ENCODE peak calls at places on chromosomes 16 and 17, in nine cellular contexts. One of them, this sample, is unnamed. For H3K4me1, the result is how much of the 10 kb centered on the place peaks cover.

GRCh38 chr17:3385869-3386816 is at the start of gene OR3A2:
- DNase-seq in stomach: no peak
- DNase-seq in A549: no peak
- DNase-seq in tibial nerve: no peak
- DNase-seq in K562: no peak
- DNase-seq in esophagus squamous epithelium: no peak
- DNase-seq in sigmoid colon: no peak
- DNase-seq in uterus: no peak
- DNase-seq in endothelial cell of umbilical vein: no peak
- DNase-seq in this sample: no peak

GRCh38 chr17:8117367-8117979 is 841 bp downstream of the ALOXE3 start:
- DNase-seq in K562: no peak
- DNase-seq in A549: no peak
- DNase-seq in esophagus squamous epithelium: no peak
- DNase-seq in tibial nerve: no peak
- DNase-seq in uterus: peak
- DNase-seq in stomach: no peak
- DNase-seq in endothelial cell of umbilical vein: no peak
- DNase-seq in sigmoid colon: no peak
- DNase-seq in this sample: no peak

GRCh38 chr16:14629612-14629918 is 495 bp downstream of the PARN start:
- DNase-seq in esophagus squamous epithelium: no peak
- DNase-seq in A549: no peak
- DNase-seq in stomach: no peak
- DNase-seq in tibial nerve: no peak
- DNase-seq in endothelial cell of umbilical vein: peak
- DNase-seq in uterus: no peak
- DNase-seq in K562: no peak
- DNase-seq in sigmoid colon: no peak
- DNase-seq in this sample: no peak

GRCh38 chr17:31674717-31675349 is 184.2 kb downstream of the COPRS start:
- DNase-seq in A549: no peak
- DNase-seq in uterus: no peak
- DNase-seq in esophagus squamous epithelium: no peak
- DNase-seq in sigmoid colon: no peak
- DNase-seq in endothelial cell of umbilical vein: no peak
- DNase-seq in stomach: no peak
- DNase-seq in K562: no peak
- DNase-seq in tibial nerve: no peak
- DNase-seq in this sample: no peak

GRCh38 chr17:83161298-83162034 is 82.1 kb downstream of the METRNL start:
- DNase-seq in stomach: no peak
- DNase-seq in A549: no peak
- DNase-seq in endothelial cell of umbilical vein: no peak
- DNase-seq in esophagus squamous epithelium: no peak
- DNase-seq in uterus: peak
- DNase-seq in tibial nerve: peak
- DNase-seq in K562: no peak
- DNase-seq in sigmoid colon: peak
- DNase-seq in this sample: peak

GRCh38 chr16:4976611-4977145 is 18.5 kb downstream of the SEC14L5 start:
- DNase-seq in endothelial cell of umbilical vein: no peak
- DNase-seq in tibial nerve: no peak
- DNase-seq in K562: no peak
- DNase-seq in stomach: peak
- DNase-seq in A549: no peak
- DNase-seq in sigmoid colon: no peak
- DNase-seq in esophagus squamous epithelium: no peak
- DNase-seq in uterus: no peak
- DNase-seq in this sample: no peak

GRCh38 chr16:27642753-27643152 is 92.8 kb downstream of the KATNIP start:
- DNase-seq in sigmoid colon: no peak
- DNase-seq in esophagus squamous epithelium: no peak
- DNase-seq in uterus: no peak
- DNase-seq in endothelial cell of umbilical vein: no peak
- DNase-seq in tibial nerve: no peak
- DNase-seq in A549: peak
- DNase-seq in stomach: no peak
- DNase-seq in K562: peak
- DNase-seq in this sample: no peak

GRCh38 chr17:27938864-27939263 is 45.7 kb upstream of the LYRM9 start:
- DNase-seq in esophagus squamous epithelium: no peak
- DNase-seq in A549: no peak
- DNase-seq in sigmoid colon: no peak
- DNase-seq in tibial nerve: no peak
- DNase-seq in uterus: no peak
- DNase-seq in endothelial cell of umbilical vein: no peak
- DNase-seq in stomach: no peak
- DNase-seq in K562: no peak
- DNase-seq in this sample: no peak

GRCh38 chr17:41664587-41665565 is 23.8 kb upstream of the EIF1 start:
- DNase-seq in endothelial cell of umbilical vein: no peak
- DNase-seq in A549: no peak
- DNase-seq in esophagus squamous epithelium: no peak
- DNase-seq in K562: no peak
- DNase-seq in sigmoid colon: no peak
- DNase-seq in stomach: no peak
- DNase-seq in tibial nerve: no peak
- DNase-seq in uterus: no peak
- DNase-seq in this sample: no peak

GRCh38 chr17:41666708-41667279 is 21.9 kb upstream of the EIF1 start:
- DNase-seq in stomach: peak
- DNase-seq in sigmoid colon: peak
- DNase-seq in esophagus squamous epithelium: peak
- DNase-seq in endothelial cell of umbilical vein: peak
- DNase-seq in K562: peak
- DNase-seq in tibial nerve: peak
- DNase-seq in A549: peak
- DNase-seq in uterus: peak
- DNase-seq in this sample: peak

GRCh38 chr17:41666336-41666680 is 22.4 kb upstream of the EIF1 start:
- DNase-seq in A549: peak
- DNase-seq in K562: no peak
- DNase-seq in sigmoid colon: peak
- DNase-seq in endothelial cell of umbilical vein: peak
- DNase-seq in tibial nerve: no peak
- DNase-seq in uterus: no peak
- DNase-seq in stomach: no peak
- DNase-seq in esophagus squamous epithelium: no peak
- DNase-seq in this sample: no peak

GRCh38 chr17:41664172-41664457 is 24.6 kb upstream of the EIF1 start:
- DNase-seq in A549: no peak
- DNase-seq in endothelial cell of umbilical vein: no peak
- DNase-seq in stomach: no peak
- DNase-seq in tibial nerve: no peak
- DNase-seq in uterus: no peak
- DNase-seq in K562: no peak
- DNase-seq in sigmoid colon: no peak
- DNase-seq in esophagus squamous epithelium: no peak
- DNase-seq in this sample: no peak

DNA sequence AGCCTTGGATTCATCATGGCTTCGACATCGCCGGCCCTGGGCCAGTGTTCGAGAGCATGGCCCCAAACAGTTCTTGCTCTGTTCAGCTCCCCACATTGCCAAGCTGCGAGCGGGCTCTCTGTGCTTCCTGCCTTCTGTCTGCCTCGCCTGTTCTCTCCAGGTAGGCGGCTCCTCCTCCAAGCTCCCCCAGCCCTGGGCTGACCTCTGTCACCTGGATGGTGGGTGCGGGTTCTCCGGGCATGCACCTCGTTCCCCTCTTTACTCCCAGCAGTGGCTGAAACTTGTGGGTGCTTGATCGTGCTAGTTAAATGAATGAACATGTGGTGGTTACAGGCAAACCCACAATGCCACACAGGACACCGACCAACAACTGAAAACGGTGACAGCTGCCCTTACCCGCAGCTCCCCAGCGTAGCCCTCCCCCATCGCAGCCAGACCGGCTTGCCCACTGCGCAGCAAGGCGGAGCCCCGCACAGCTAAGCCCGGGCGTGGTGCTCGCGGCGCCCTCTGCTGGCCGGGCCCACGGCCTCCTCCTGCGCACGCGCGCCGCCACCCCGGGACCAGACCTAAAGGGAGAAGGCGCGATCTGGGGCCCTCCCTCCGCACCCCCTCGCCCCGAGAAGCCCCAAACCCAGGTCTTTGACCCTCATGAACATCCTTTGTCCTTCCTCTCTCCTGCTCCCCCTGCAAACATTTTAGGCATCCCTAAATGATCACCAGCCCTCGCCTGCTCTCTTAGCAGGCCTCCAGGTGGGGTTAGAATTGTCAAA is 22.9 kb upstream of the EIF1 start:
- DNase-seq in A549: peak
- DNase-seq in sigmoid colon: peak
- DNase-seq in endothelial cell of umbilical vein: peak
- DNase-seq in uterus: peak
- DNase-seq in esophagus squamous epithelium: peak
- DNase-seq in stomach: peak
- DNase-seq in K562: peak
- DNase-seq in tibial nerve: peak
- DNase-seq in this sample: peak
- TF ChIP-seq POLR2A in A549: peak
- TF ChIP-seq POLR2A in sigmoid colon: peak
- TF ChIP-seq POLR2A in endothelial cell of umbilical vein: no peak
- TF ChIP-seq POLR2A in uterus: peak
- TF ChIP-seq POLR2A in esophagus squamous epithelium: peak
- TF ChIP-seq POLR2A in stomach: no peak
- TF ChIP-seq POLR2A in K562: peak
- TF ChIP-seq POLR2A in tibial nerve: peak
- TF ChIP-seq POLR2A in this sample: peak

GRCh38 chr17:78179372-78179771 is 7.5 kb downstream of the TK1 start:
- DNase-seq in endothelial cell of umbilical vein: no peak
- DNase-seq in sigmoid colon: no peak
- DNase-seq in esophagus squamous epithelium: no peak
- DNase-seq in A549: no peak
- DNase-seq in K562: no peak
- DNase-seq in stomach: peak
- DNase-seq in uterus: peak
- DNase-seq in tibial nerve: peak
- DNase-seq in this sample: no peak

GRCh38 chr17:78175643-78175981 is 7.2 kb downstream of the SYNGR2 start:
- DNase-seq in sigmoid colon: no peak
- DNase-seq in esophagus squamous epithelium: no peak
- DNase-seq in uterus: no peak
- DNase-seq in K562: no peak
- DNase-seq in tibial nerve: no peak
- DNase-seq in stomach: no peak
- DNase-seq in A549: no peak
- DNase-seq in endothelial cell of umbilical vein: no peak
- DNase-seq in this sample: no peak

GRCh38 chr17:78174870-78175642 is 6.7 kb downstream of the SYNGR2 start:
- DNase-seq in A549: no peak
- DNase-seq in esophagus squamous epithelium: no peak
- DNase-seq in endothelial cell of umbilical vein: no peak
- DNase-seq in sigmoid colon: no peak
- DNase-seq in tibial nerve: no peak
- DNase-seq in uterus: no peak
- DNase-seq in K562: no peak
- DNase-seq in stomach: peak
- DNase-seq in this sample: no peak

GRCh38 chr17:78174332-78174869 is 6.0 kb downstream of the SYNGR2 start:
- DNase-seq in uterus: peak
- DNase-seq in stomach: peak
- DNase-seq in esophagus squamous epithelium: no peak
- DNase-seq in K562: no peak
- DNase-seq in tibial nerve: peak
- DNase-seq in endothelial cell of umbilical vein: peak
- DNase-seq in A549: peak
- DNase-seq in sigmoid colon: peak
- DNase-seq in this sample: peak

GRCh38 chr17:78176548-78177025 is 8.2 kb downstream of the SYNGR2 start:
- DNase-seq in sigmoid colon: peak
- DNase-seq in esophagus squamous epithelium: no peak
- DNase-seq in endothelial cell of umbilical vein: peak
- DNase-seq in A549: peak
- DNase-seq in tibial nerve: peak
- DNase-seq in K562: peak
- DNase-seq in uterus: peak
- DNase-seq in stomach: peak
- DNase-seq in this sample: peak
- H3K4me1 ChIP-seq in sigmoid colon: under half
- H3K4me1 ChIP-seq in esophagus squamous epithelium: under half
- H3K4me1 ChIP-seq in endothelial cell of umbilical vein: under half
- H3K4me1 ChIP-seq in A549: under half
- H3K4me1 ChIP-seq in tibial nerve: half or more
- H3K4me1 ChIP-seq in K562: under half
- H3K4me1 ChIP-seq in uterus: under half
- H3K4me1 ChIP-seq in stomach: half or more
- H3K4me1 ChIP-seq in this sample: under half

DNA sequence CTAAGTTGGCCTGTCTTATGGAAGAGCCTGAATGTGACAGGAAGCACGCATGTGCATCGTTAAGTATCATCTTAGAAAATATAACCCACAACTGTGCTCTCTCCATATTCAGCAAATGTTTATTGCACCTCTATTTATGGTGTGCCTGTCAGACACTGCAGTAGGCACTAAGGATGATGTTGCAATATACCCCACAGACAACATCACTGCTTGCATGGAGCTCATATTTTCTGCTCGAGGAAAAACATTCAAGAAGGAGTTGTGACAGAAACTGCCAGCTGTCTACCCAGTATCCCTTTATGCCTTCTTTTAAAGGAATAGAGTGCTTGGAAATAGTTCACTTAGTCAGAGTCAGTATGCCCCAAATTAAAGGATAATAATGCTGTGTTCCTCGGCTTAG is 132.3 kb upstream of the RBFOX1 start:
- DNase-seq in esophagus squamous epithelium: no peak
- DNase-seq in uterus: no peak
- DNase-seq in A549: no peak
- DNase-seq in stomach: no peak
- DNase-seq in endothelial cell of umbilical vein: no peak
- DNase-seq in tibial nerve: no peak
- DNase-seq in sigmoid colon: no peak
- DNase-seq in K562: no peak
- DNase-seq in this sample: no peak
- H3K4me3 ChIP-seq in esophagus squamous epithelium: no peak
- H3K4me3 ChIP-seq in uterus: no peak
- H3K4me3 ChIP-seq in A549: no peak
- H3K4me3 ChIP-seq in stomach: no peak
- H3K4me3 ChIP-seq in endothelial cell of umbilical vein: no peak
- H3K4me3 ChIP-seq in tibial nerve: no peak
- H3K4me3 ChIP-seq in sigmoid colon: no peak
- H3K4me3 ChIP-seq in K562: no peak
- H3K4me3 ChIP-seq in this sample: no peak

DNA sequence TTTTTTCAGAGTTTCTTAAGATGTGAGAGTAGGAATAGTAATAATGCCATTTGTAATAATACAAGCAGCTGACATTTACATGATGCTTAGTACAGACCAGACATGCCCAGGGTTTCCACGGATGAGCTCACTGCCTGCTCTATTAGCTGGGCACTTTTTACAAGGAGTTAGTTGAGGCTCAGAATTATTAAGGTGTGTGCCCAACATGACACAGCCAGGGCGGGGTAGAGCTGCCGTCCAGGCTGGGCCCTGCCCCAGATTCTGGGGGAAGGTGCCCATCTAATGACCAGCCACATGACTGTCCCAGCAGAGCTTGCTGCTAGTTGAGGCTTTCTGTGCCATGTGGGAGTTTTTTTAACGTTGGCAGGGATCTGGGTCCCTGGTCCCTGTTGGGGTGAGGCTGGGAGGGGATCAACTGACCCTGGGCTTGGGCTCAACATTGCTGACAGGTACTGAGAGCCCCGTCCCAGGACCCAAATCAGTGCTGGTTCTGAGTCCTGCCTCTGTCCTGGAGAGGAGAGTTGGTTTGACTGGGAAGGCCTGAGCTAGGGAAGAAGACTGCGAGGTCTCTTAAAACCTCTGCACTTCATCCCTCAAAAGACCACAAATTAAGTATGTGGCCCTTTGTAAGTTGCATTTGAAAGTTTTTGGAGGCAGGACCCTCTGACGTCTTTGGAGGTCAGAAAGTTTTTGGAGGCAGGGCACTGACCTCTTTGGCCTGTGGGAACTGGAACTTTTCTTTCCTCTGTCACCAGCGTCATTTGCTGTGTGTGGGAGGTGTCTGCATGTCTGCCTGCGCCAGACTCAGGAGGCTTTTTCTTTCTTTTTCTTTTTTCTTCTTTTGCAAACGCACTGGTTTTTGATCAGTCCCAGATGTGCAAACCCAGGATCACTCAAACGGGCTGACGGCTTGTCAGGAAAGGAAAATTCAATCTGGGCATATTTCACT is 2.2 kb downstream of the CRISPLD2 start:
- DNase-seq in endothelial cell of umbilical vein: no peak
- DNase-seq in esophagus squamous epithelium: no peak
- DNase-seq in K562: no peak
- DNase-seq in tibial nerve: no peak
- DNase-seq in stomach: no peak
- DNase-seq in A549: no peak
- DNase-seq in uterus: peak
- DNase-seq in sigmoid colon: peak
- DNase-seq in this sample: no peak
- TF ChIP-seq POLR2A in endothelial cell of umbilical vein: no peak
- TF ChIP-seq POLR2A in esophagus squamous epithelium: peak
- TF ChIP-seq POLR2A in K562: no peak
- TF ChIP-seq POLR2A in tibial nerve: no peak
- TF ChIP-seq POLR2A in stomach: no peak
- TF ChIP-seq POLR2A in A549: no peak
- TF ChIP-seq POLR2A in uterus: no peak
- TF ChIP-seq POLR2A in sigmoid colon: no peak
- TF ChIP-seq POLR2A in this sample: no peak